ENCODE peak calls at places on chromosomes 13 and 19, in six cellular contexts. V is activated naive CD8-positive, alpha-beta T cell treated with anti-CD3 and anti-CD28 coated beads, Interleukin-2, amount 50 U/mL, for 24 hours; L is HT1080; D is tibial nerve; R is fibroblast of pulmonary artery; F is amniotic stem cell. P is an unnamed sample.

GRCh38 chr19:1888385-1888784 is 3.1 kb upstream of the ABHD17A start:
- DNase-seq in F (no peak), L (no peak), R (no peak), V (no peak), D (no peak), P (no peak)

GRCh38 chr19:37948362-37948761 is 41.4 kb downstream of the SIPA1L3 start:
- DNase-seq in L (no peak), V (no peak), D (no peak), R (no peak), F (no peak), P (no peak)

GRCh38 chr13:21703846-21704245 is 33.0 kb downstream of the FGF9 start:
- DNase-seq in L (peak), R (no peak), F (no peak), V (no peak), D (no peak), P (no peak)

GRCh38 chr13:41137951-41138350 is 5.3 kb upstream of the KBTBD6 start:
- DNase-seq in D (no peak), V (no peak), L (peak), F (no peak), R (peak), P (peak)

GRCh38 chr13:35947315-35947714 is 183.9 kb downstream of the DCLK1 start:
- DNase-seq in D (no peak), R (no peak), V (no peak), L (no peak), F (no peak), P (no peak)

GRCh38 chr19:29680447-29680846 is 15.2 kb downstream of the PLEKHF1 start:
- DNase-seq in F (no peak), R (no peak), L (peak), V (peak), D (no peak), P (no peak)

GRCh38 chr13:52061587-52061986 is 37.1 kb downstream of the UTP14C start:
- DNase-seq in F (no peak), V (no peak), R (no peak), L (no peak), D (no peak), P (no peak)

GRCh38 chr19:13430790-13431582 is 75.3 kb downstream of the CACNA1A start:
- DNase-seq in L (peak), V (peak), D (peak), R (peak), F (peak), P (peak)

GRCh38 chr13:91126806-91127205 is 220.7 kb upstream of the MIR17HG start:
- DNase-seq in R (peak), L (peak), V (no peak), D (no peak), F (no peak), P (no peak)

GRCh38 chr13:41608779-41609178 is 151.4 kb downstream of the RGCC start:
- DNase-seq in R (no peak), L (no peak), D (no peak), F (no peak), V (no peak), P (peak)

GRCh38 chr19:5881543-5882299 is 11.4 kb upstream of the FUT5 start:
- DNase-seq in D (no peak), L (no peak), V (no peak), R (no peak), F (no peak), P (no peak)

GRCh38 chr19:1218751-1219567 is 13.4 kb downstream of the STK11 start:
- DNase-seq in F (no peak), V (no peak), D (no peak), R (no peak), L (no peak), P (no peak)

GRCh38 chr19:2371656-2372055 is 11.6 kb downstream of the TMPRSS9 start:
- DNase-seq in D (no peak), F (no peak), R (peak), V (no peak), L (peak), P (peak)

GRCh38 chr19:39195755-39196154 is 1.0 kb upstream of the NCCRP1 start:
- DNase-seq in L (no peak), D (no peak), V (no peak), F (no peak), R (no peak), P (no peak)

GRCh38 chr13:59970847-59971246 is 192.9 kb downstream of the DIAPH3 start:
- DNase-seq in D (no peak), V (no peak), L (no peak), R (peak), F (no peak), P (no peak)

GRCh38 chr13:41985788-41986508 is 25.0 kb upstream of the VWA8 start:
- DNase-seq in D (no peak), V (no peak), L (peak), R (no peak), F (no peak), P (peak)

GRCh38 chr19:403221-404036 is 5.5 kb downstream of the C2CD4C start:
- DNase-seq in R (no peak), L (no peak), F (no peak), D (no peak), V (no peak), P (no peak)

GRCh38 chr19:40449506-40449905 is 5.4 kb upstream of the SERTAD3 start:
- DNase-seq in R (no peak), F (no peak), L (no peak), V (no peak), D (no peak), P (no peak)

GRCh38 chr19:46466536-46467199 is 4.7 kb downstream of the PNMA8A start:
- DNase-seq in R (peak), F (no peak), V (no peak), L (peak), D (no peak), P (peak)

GRCh38 chr19:751501-752341 is 809 bp downstream of the MISP start:
- DNase-seq in F (peak), R (peak), L (peak), V (no peak), D (no peak), P (peak)

GRCh38 chr19:11549386-11549953 is 9.6 kb downstream of the ELOF1 start:
- DNase-seq in D (no peak), L (no peak), V (no peak), R (no peak), F (no peak), P (no peak)

GRCh38 chr19:30873691-30874090 is 475.5 kb downstream of the TSHZ3 start:
- DNase-seq in L (no peak), F (no peak), V (no peak), R (no peak), D (no peak), P (no peak)

GRCh38 chr13:110340812-110341444 is 33.8 kb downstream of the COL4A2 start:
- DNase-seq in V (peak), D (peak), R (peak), F (no peak), L (peak), P (peak)

P was measured in HFFc6.